ENCODE peak calls at places on chromosomes 12 and 14, in seven cellular contexts. One of them, this sample, is unnamed.

GRCh38 chr14:97442363-97442762 is 645.2 kb downstream of the VRK1 start:
- DNase-seq in tibial artery: no peak
- DNase-seq in stromal cell of bone marrow: no peak
- DNase-seq in iris pigment epithelial cell: no peak
- DNase-seq in skeletal muscle cell: no peak
- DNase-seq in caudate nucleus: no peak
- DNase-seq in substantia nigra: no peak
- DNase-seq in this sample: no peak

GRCh38 chr12:132245521-132246101 is 83.8 kb downstream of the GALNT9 start:
- DNase-seq in tibial artery: no peak
- DNase-seq in stromal cell of bone marrow: no peak
- DNase-seq in iris pigment epithelial cell: no peak
- DNase-seq in skeletal muscle cell: no peak
- DNase-seq in caudate nucleus: no peak
- DNase-seq in substantia nigra: no peak
- DNase-seq in this sample: no peak

GRCh38 chr12:119721306-119721705 is 53.4 kb downstream of the PRKAB1 start:
- DNase-seq in tibial artery: no peak
- DNase-seq in stromal cell of bone marrow: no peak
- DNase-seq in iris pigment epithelial cell: no peak
- DNase-seq in skeletal muscle cell: no peak
- DNase-seq in caudate nucleus: no peak
- DNase-seq in substantia nigra: no peak
- DNase-seq in this sample: no peak

GRCh38 chr12:65074932-65075331 is 46.2 kb downstream of the WIF1 start:
- DNase-seq in tibial artery: no peak
- DNase-seq in stromal cell of bone marrow: no peak
- DNase-seq in iris pigment epithelial cell: no peak
- DNase-seq in skeletal muscle cell: no peak
- DNase-seq in caudate nucleus: no peak
- DNase-seq in substantia nigra: no peak
- DNase-seq in this sample: no peak

GRCh38 chr12:75162845-75163244 is 46.8 kb downstream of the KCNC2 start:
- DNase-seq in tibial artery: no peak
- DNase-seq in stromal cell of bone marrow: no peak
- DNase-seq in iris pigment epithelial cell: no peak
- DNase-seq in skeletal muscle cell: no peak
- DNase-seq in caudate nucleus: no peak
- DNase-seq in substantia nigra: no peak
- DNase-seq in this sample: no peak

GRCh38 chr14:100027771-100028490 is 37.3 kb upstream of the EVL start:
- DNase-seq in tibial artery: no peak
- DNase-seq in stromal cell of bone marrow: no peak
- DNase-seq in iris pigment epithelial cell: peak
- DNase-seq in skeletal muscle cell: no peak
- DNase-seq in caudate nucleus: no peak
- DNase-seq in substantia nigra: no peak
- DNase-seq in this sample: no peak

GRCh38 chr14:66379116-66379515 is 107.1 kb upstream of the CCDC196 start:
- DNase-seq in tibial artery: no peak
- DNase-seq in stromal cell of bone marrow: no peak
- DNase-seq in iris pigment epithelial cell: peak
- DNase-seq in skeletal muscle cell: no peak
- DNase-seq in caudate nucleus: no peak
- DNase-seq in substantia nigra: no peak
- DNase-seq in this sample: no peak

GRCh38 chr14:60590907-60591510 is 58.3 kb downstream of the SIX1 start:
- DNase-seq in tibial artery: no peak
- DNase-seq in stromal cell of bone marrow: peak
- DNase-seq in iris pigment epithelial cell: no peak
- DNase-seq in skeletal muscle cell: peak
- DNase-seq in caudate nucleus: no peak
- DNase-seq in substantia nigra: no peak
- DNase-seq in this sample: no peak

GRCh38 chr12:120012067-120012621 is 23.1 kb downstream of the BICDL1 start:
- DNase-seq in tibial artery: no peak
- DNase-seq in stromal cell of bone marrow: no peak
- DNase-seq in iris pigment epithelial cell: peak
- DNase-seq in skeletal muscle cell: no peak
- DNase-seq in caudate nucleus: no peak
- DNase-seq in substantia nigra: no peak
- DNase-seq in this sample: peak

GRCh38 chr12:109670647-109671046 is 43.0 kb upstream of the FAM222A start:
- DNase-seq in tibial artery: no peak
- DNase-seq in stromal cell of bone marrow: no peak
- DNase-seq in iris pigment epithelial cell: no peak
- DNase-seq in skeletal muscle cell: no peak
- DNase-seq in caudate nucleus: no peak
- DNase-seq in substantia nigra: no peak
- DNase-seq in this sample: no peak

GRCh38 chr12:105980048-105980447 is 158.7 kb downstream of the NUAK1 start:
- DNase-seq in tibial artery: no peak
- DNase-seq in stromal cell of bone marrow: no peak
- DNase-seq in iris pigment epithelial cell: no peak
- DNase-seq in skeletal muscle cell: no peak
- DNase-seq in caudate nucleus: no peak
- DNase-seq in substantia nigra: no peak
- DNase-seq in this sample: no peak

GRCh38 chr12:11769723-11770514 is 120.4 kb downstream of the ETV6 start:
- DNase-seq in tibial artery: no peak
- DNase-seq in stromal cell of bone marrow: no peak
- DNase-seq in iris pigment epithelial cell: no peak
- DNase-seq in skeletal muscle cell: no peak
- DNase-seq in caudate nucleus: no peak
- DNase-seq in substantia nigra: no peak
- DNase-seq in this sample: no peak

GRCh38 chr14:79229383-79229875 is 981.9 kb downstream of the DIO2 start:
- DNase-seq in tibial artery: no peak
- DNase-seq in stromal cell of bone marrow: no peak
- DNase-seq in iris pigment epithelial cell: no peak
- DNase-seq in skeletal muscle cell: no peak
- DNase-seq in caudate nucleus: no peak
- DNase-seq in substantia nigra: no peak
- DNase-seq in this sample: no peak

GRCh38 chr14:69049675-69050074 is 70.6 kb upstream of the ACTN1 start:
- DNase-seq in tibial artery: peak
- DNase-seq in stromal cell of bone marrow: peak
- DNase-seq in iris pigment epithelial cell: peak
- DNase-seq in skeletal muscle cell: peak
- DNase-seq in caudate nucleus: no peak
- DNase-seq in substantia nigra: no peak
- DNase-seq in this sample: no peak

GRCh38 chr14:44453433-44454171 is 53.5 kb downstream of the FSCB start:
- DNase-seq in tibial artery: no peak
- DNase-seq in stromal cell of bone marrow: no peak
- DNase-seq in iris pigment epithelial cell: no peak
- DNase-seq in skeletal muscle cell: no peak
- DNase-seq in caudate nucleus: no peak
- DNase-seq in substantia nigra: no peak
- DNase-seq in this sample: no peak

GRCh38 chr14:73397810-73398209 is 60.5 kb downstream of the NUMB start:
- DNase-seq in tibial artery: no peak
- DNase-seq in stromal cell of bone marrow: no peak
- DNase-seq in iris pigment epithelial cell: peak
- DNase-seq in skeletal muscle cell: no peak
- DNase-seq in caudate nucleus: no peak
- DNase-seq in substantia nigra: no peak
- DNase-seq in this sample: no peak

This sample was measured in putamen.